ENCODE peak calls at places on chromosomes 7 and 10, in four cellular contexts. One of them, this sample, is unnamed.
A peak's percentile ranks its signal among the peaks of the same experiment; 100 is the strongest.

GRCh38 chr7:47326220-47326619 is 255.7 kb downstream of the TNS3 start:
- DNase-seq in fibroblast of lung: peak; percentile 92
- DNase-seq in tibial artery: no peak
- DNase-seq in heart right ventricle: no peak
- DNase-seq in this sample: no peak

GRCh38 chr7:150388306-150388705 is 9.2 kb downstream of the ZNF775 start:
- DNase-seq in fibroblast of lung: no peak
- DNase-seq in heart right ventricle: no peak
- DNase-seq in tibial artery: no peak
- DNase-seq in this sample: peak; percentile 39

GRCh38 chr7:149662591-149663095 is 110.7 kb downstream of the ZNF467 start:
- DNase-seq in fibroblast of lung: peak; percentile 12
- DNase-seq in heart right ventricle: peak; percentile 46
- DNase-seq in tibial artery: peak; percentile 46
- DNase-seq in this sample: peak; percentile 88

GRCh38 chr10:49410365-49411074 is 14.6 kb upstream of the DRGX start:
- DNase-seq in fibroblast of lung: no peak
- DNase-seq in heart right ventricle: peak; percentile 65
- DNase-seq in tibial artery: no peak
- DNase-seq in this sample: peak; percentile 91

GRCh38 chr7:154767194-154767593 is 235.7 kb downstream of the PAXIP1 start:
- DNase-seq in heart right ventricle: no peak
- DNase-seq in tibial artery: no peak
- DNase-seq in fibroblast of lung: peak; percentile 79
- DNase-seq in this sample: no peak

GRCh38 chr10:77417806-77418205 is 219.8 kb downstream of the KCNMA1 start:
- DNase-seq in tibial artery: peak; percentile 53
- DNase-seq in heart right ventricle: no peak
- DNase-seq in fibroblast of lung: no peak
- DNase-seq in this sample: no peak

GRCh38 chr7:85602196-85602595 is 415.3 kb upstream of the SEMA3D start:
- DNase-seq in heart right ventricle: no peak
- DNase-seq in fibroblast of lung: peak; percentile 18
- DNase-seq in tibial artery: no peak
- DNase-seq in this sample: no peak

GRCh38 chr7:69765879-69766278 is 167.6 kb downstream of the AUTS2 start:
- DNase-seq in heart right ventricle: no peak
- DNase-seq in fibroblast of lung: no peak
- DNase-seq in tibial artery: no peak
- DNase-seq in this sample: no peak

GRCh38 chr10:26485150-26485941 is 47.2 kb downstream of the APBB1IP start:
- DNase-seq in tibial artery: no peak
- DNase-seq in heart right ventricle: no peak
- DNase-seq in fibroblast of lung: peak; percentile 80
- DNase-seq in this sample: no peak

GRCh38 chr10:11625019-11625735 is 13.7 kb upstream of the USP6NL start:
- DNase-seq in heart right ventricle: no peak
- DNase-seq in fibroblast of lung: no peak
- DNase-seq in tibial artery: no peak
- DNase-seq in this sample: no peak

GRCh38 chr10:97713351-97713827 is at the start of gene MARVELD1:
- DNase-seq in tibial artery: peak; percentile 86
- DNase-seq in heart right ventricle: peak; percentile 81
- DNase-seq in fibroblast of lung: peak; percentile 83
- DNase-seq in this sample: no peak

GRCh38 chr7:123570390-123571182 is 13.0 kb upstream of the NDUFA5 start:
- DNase-seq in heart right ventricle: no peak
- DNase-seq in tibial artery: no peak
- DNase-seq in fibroblast of lung: no peak
- DNase-seq in this sample: no peak

GRCh38 chr10:24235471-24235870 is 26.5 kb downstream of the KIAA1217 start:
- DNase-seq in heart right ventricle: no peak
- DNase-seq in fibroblast of lung: no peak
- DNase-seq in tibial artery: no peak
- DNase-seq in this sample: no peak

GRCh38 chr7:156612930-156613329 is 27.6 kb upstream of the RNF32 start:
- DNase-seq in heart right ventricle: no peak
- DNase-seq in fibroblast of lung: no peak
- DNase-seq in tibial artery: no peak
- DNase-seq in this sample: no peak

GRCh38 chr7:99840136-99840869 is 12.5 kb downstream of the CYP3A43 start:
- DNase-seq in fibroblast of lung: no peak
- DNase-seq in tibial artery: no peak
- DNase-seq in heart right ventricle: no peak
- DNase-seq in this sample: no peak

GRCh38 chr10:132511092-132511491 is 26.5 kb upstream of the INPP5A start:
- DNase-seq in heart right ventricle: no peak
- DNase-seq in tibial artery: no peak
- DNase-seq in fibroblast of lung: no peak
- DNase-seq in this sample: peak; percentile 8

GRCh38 chr7:76314042-76314721 is 11.7 kb downstream of the HSPB1 start:
- DNase-seq in fibroblast of lung: peak; percentile 84
- DNase-seq in heart right ventricle: peak; percentile 98
- DNase-seq in tibial artery: peak; percentile 96
- DNase-seq in this sample: peak; percentile 96
- H3K4me3 ChIP-seq in fibroblast of lung: no peak overlapping the region
- H3K4me3 ChIP-seq in heart right ventricle: no peak overlapping the region
- H3K4me3 ChIP-seq in tibial artery: no peak overlapping the region
- H3K4me3 ChIP-seq in this sample: no peak overlapping the region

GRCh38 chr10:107215681-107216080 is 51.2 kb upstream of the SORCS1 start:
- DNase-seq in tibial artery: no peak
- DNase-seq in heart right ventricle: no peak
- DNase-seq in fibroblast of lung: no peak
- DNase-seq in this sample: no peak
- H3K4me1 ChIP-seq in tibial artery: no peaks in the 10 kb centered on the region
- H3K4me1 ChIP-seq in heart right ventricle: no peaks in the 10 kb centered on the region
- H3K4me1 ChIP-seq in fibroblast of lung: no peaks in the 10 kb centered on the region
- H3K4me1 ChIP-seq in this sample: no peaks in the 10 kb centered on the region

DNA sequence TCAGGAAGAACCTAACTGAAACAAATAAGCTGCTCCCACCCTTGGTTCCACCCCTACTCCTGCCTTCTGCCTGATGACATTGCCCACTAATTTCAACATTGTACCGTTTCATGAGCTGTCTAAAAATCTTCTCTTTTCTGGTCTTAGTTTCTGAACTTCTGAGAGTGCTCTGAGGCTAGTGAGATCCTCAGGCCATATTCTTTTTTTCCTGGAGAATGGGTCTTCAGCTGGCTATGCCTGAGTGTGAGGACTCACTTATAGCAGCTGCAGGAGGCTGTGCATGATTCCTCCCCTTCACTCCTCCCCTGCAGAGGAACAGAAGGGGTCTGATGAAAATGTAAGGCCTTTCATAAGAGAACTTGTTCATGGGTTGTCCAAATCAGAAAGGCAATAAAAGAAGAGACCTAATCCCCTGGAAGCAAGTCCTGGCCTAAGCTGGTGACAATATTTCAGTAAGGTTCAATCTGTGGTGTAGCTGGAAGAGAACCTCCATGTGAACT is 11.1 kb downstream of the HOXA4 start:
- DNase-seq in tibial artery: no peak
- DNase-seq in heart right ventricle: no peak
- DNase-seq in fibroblast of lung: peak; percentile 18
- DNase-seq in this sample: no peak
- H3K27ac ChIP-seq in tibial artery: no peak overlapping the region
- H3K27ac ChIP-seq in heart right ventricle: no peak overlapping the region
- H3K27ac ChIP-seq in fibroblast of lung: no peak overlapping the region
- H3K27ac ChIP-seq in this sample: no peak overlapping the region

DNA sequence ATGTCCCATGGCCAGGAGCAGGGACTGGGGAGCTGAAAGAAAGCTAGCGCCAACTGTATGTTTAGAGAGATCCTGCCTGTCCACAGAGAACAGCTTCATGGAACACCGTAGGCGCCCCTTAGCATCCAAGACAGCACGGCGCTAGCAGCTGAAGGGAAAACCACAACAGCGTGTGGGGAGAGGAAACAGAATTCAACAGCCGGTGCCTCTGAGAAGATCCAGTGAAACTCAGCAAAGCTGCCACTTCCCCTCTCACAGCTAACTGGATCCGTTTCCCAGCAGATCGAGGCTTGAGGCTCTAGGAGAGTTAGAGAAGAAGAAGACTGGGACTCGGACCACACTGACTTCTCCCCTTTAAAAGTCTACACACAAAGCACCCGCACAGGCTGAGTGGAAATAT is 145.0 kb downstream of the MAD1L1 start:
- DNase-seq in fibroblast of lung: no peak
- DNase-seq in heart right ventricle: no peak
- DNase-seq in tibial artery: no peak
- DNase-seq in this sample: no peak
- H3K4me3 ChIP-seq in fibroblast of lung: no peak overlapping the region
- H3K4me3 ChIP-seq in heart right ventricle: no peak overlapping the region
- H3K4me3 ChIP-seq in tibial artery: no peak overlapping the region
- H3K4me3 ChIP-seq in this sample: no peak overlapping the region

DNA sequence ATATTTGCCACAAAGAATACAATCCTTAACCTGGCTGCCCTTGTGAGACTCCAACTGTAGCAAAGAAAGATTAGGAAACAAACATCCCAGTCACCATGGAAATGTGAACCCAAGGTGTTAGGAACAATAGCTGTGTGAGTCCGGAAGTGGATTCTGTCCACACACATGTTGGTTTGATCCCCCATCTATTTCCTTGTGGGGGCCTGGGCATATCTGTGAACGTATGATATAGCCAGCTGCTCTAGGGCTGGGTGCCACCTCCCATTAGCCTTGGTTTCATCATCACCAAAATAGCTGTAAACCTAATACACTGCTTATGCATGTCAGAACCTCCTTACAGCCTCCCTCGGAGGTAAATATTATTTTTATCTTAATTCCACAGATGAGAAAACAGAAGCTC is 26.4 kb downstream of the GRK5 start:
- DNase-seq in fibroblast of lung: no peak
- DNase-seq in heart right ventricle: no peak
- DNase-seq in tibial artery: no peak
- DNase-seq in this sample: no peak
- H3K4me1 ChIP-seq in fibroblast of lung: peaks cover 28% of the 10 kb centered on the region
- H3K4me1 ChIP-seq in heart right ventricle: peaks cover 76% of the 10 kb centered on the region
- H3K4me1 ChIP-seq in tibial artery: peaks cover 70% of the 10 kb centered on the region
- H3K4me1 ChIP-seq in this sample: no peaks in the 10 kb centered on the region

DNA sequence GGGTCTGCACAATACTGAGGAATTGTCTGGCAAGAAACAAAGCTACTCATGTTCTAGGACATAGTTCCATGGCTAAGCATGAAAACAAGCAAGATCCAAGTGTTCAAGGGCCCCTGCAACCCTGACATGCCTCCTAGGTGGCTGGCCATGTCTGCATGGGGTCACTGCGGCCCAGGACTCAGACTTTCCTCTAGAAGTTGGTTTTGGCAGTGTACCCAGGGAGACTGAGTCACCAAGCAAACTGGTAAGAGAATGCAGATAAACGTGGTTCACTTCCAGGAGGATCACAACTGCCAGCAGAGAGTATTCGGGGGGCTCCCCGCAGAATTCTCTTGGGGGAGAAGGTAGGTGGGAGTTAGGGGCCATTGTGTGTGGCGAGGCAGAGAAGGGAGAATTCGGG is 7.4 kb upstream of the PFKFB3 start:
- DNase-seq in heart right ventricle: no peak
- DNase-seq in tibial artery: peak; percentile 72
- DNase-seq in fibroblast of lung: peak; percentile 90
- DNase-seq in this sample: no peak
- H3K27ac ChIP-seq in heart right ventricle: peak overlapping the region; percentile 77
- H3K27ac ChIP-seq in tibial artery: peak overlapping the region; percentile 95
- H3K27ac ChIP-seq in fibroblast of lung: no peak overlapping the region
- H3K27ac ChIP-seq in this sample: peak overlapping the region; percentile 8

GRCh38 chr7:55021053-55021452 is 2.2 kb downstream of the EGFR start:
- DNase-seq in heart right ventricle: no peak
- DNase-seq in tibial artery: no peak
- DNase-seq in fibroblast of lung: peak; percentile 16
- DNase-seq in this sample: no peak
- H3K4me3 ChIP-seq in heart right ventricle: peak overlapping the region; percentile 82
- H3K4me3 ChIP-seq in tibial artery: peak overlapping the region; percentile 73
- H3K4me3 ChIP-seq in fibroblast of lung: peak overlapping the region; percentile 86
- H3K4me3 ChIP-seq in this sample: peak overlapping the region; percentile 97